ENCODE peak calls at places on chromosomes 12 and 14, in four cellular contexts. R is kidney; V is effector memory CD4-positive, alpha-beta T cell; T is CD8-positive, alpha-beta T cell. M is an unnamed sample.

GRCh38 chr12:104720346-104721064 is 237.6 kb downstream of the SLC41A2 start:
- DNase-seq in R (no peak), V (peak), T (peak), M (no peak)

GRCh38 chr14:45798659-45799058 is 545.7 kb upstream of the MIS18BP1 start:
- DNase-seq in R (no peak), V (no peak), T (no peak), M (no peak)

GRCh38 chr12:125549171-125549570 is 483.9 kb downstream of the AACS start:
- DNase-seq in R (no peak), V (no peak), T (no peak), M (no peak)

GRCh38 chr12:104182621-104183378 is 32.8 kb upstream of the TXNRD1 start:
- DNase-seq in R (no peak), V (no peak), T (no peak), M (no peak)

GRCh38 chr12:89899651-89900050 is 191.0 kb upstream of the ATP2B1 start:
- DNase-seq in R (no peak), V (no peak), T (no peak), M (no peak)

GRCh38 chr14:99519347-99519881 is 38.2 kb downstream of the CCNK start:
- DNase-seq in R (no peak), V (no peak), T (no peak), M (no peak)

GRCh38 chr14:104599446-104599845 is 5.1 kb downstream of the TMEM179 start:
- DNase-seq in R (no peak), V (no peak), T (no peak), M (no peak)

GRCh38 chr12:84644936-84645335 is 267.7 kb downstream of the SLC6A15 start:
- DNase-seq in R (no peak), V (no peak), T (no peak), M (no peak)

GRCh38 chr14:81536125-81536771 is 2.6 kb upstream of the SEL1L start:
- DNase-seq in R (no peak), V (no peak), T (no peak), M (no peak)

GRCh38 chr14:106227793-106228192 is 701.4 kb downstream of the TMEM121 start:
- DNase-seq in R (no peak), V (no peak), T (no peak), M (no peak)

GRCh38 chr14:90305176-90305601 is 26.6 kb downstream of the NRDE2 start:
- DNase-seq in R (no peak), V (no peak), T (no peak), M (no peak)

GRCh38 chr12:12467222-12467621 is 95.4 kb downstream of the DUSP16 start:
- DNase-seq in R (no peak), V (peak), T (no peak), M (no peak)

GRCh38 chr14:77051101-77051500 is 22.6 kb upstream of the IRF2BPL start:
- DNase-seq in R (peak), V (no peak), T (no peak), M (no peak)

GRCh38 chr14:77014004-77014604 is 14.4 kb downstream of the IRF2BPL start:
- DNase-seq in R (peak), V (no peak), T (no peak), M (peak)

GRCh38 chr12:111448266-111448830 is 42.6 kb downstream of the SH2B3 start:
- DNase-seq in R (no peak), V (no peak), T (no peak), M (no peak)

GRCh38 chr12:75414671-75415070 is 23.8 kb downstream of the GLIPR1L2 start:
- DNase-seq in R (no peak), V (no peak), T (no peak), M (no peak)

GRCh38 chr14:37573355-37573754 is 21.7 kb downstream of the FOXA1 start:
- DNase-seq in R (no peak), V (no peak), T (no peak), M (no peak)

GRCh38 chr14:66284346-66284745 is 201.8 kb upstream of the CCDC196 start:
- DNase-seq in R (no peak), V (no peak), T (no peak), M (no peak)

GRCh38 chr14:104551851-104552737 is 27.5 kb upstream of the C14orf180 start:
- DNase-seq in R (peak), V (no peak), T (no peak), M (no peak)

GRCh38 chr14:29710015-29710414 is 217.6 kb downstream of the PRKD1 start:
- DNase-seq in R (no peak), V (no peak), T (no peak), M (no peak)

GRCh38 chr14:100645200-100645985 is 58.2 kb upstream of the BEGAIN start:
- DNase-seq in R (no peak), V (peak), T (peak), M (peak)

GRCh38 chr12:66035289-66035961 is 95.1 kb downstream of the LLPH start:
- DNase-seq in R (no peak), V (no peak), T (no peak), M (no peak)

GRCh38 chr12:13790317-13790716 is 191.1 kb downstream of the GRIN2B start:
- DNase-seq in R (no peak), V (no peak), T (no peak), M (no peak)

GRCh38 chr14:82710257-82710841 is 1176.7 kb upstream of the SEL1L start:
- DNase-seq in R (no peak), V (no peak), T (no peak), M (peak)

GRCh38 chr14:104686624-104687517 is 2.5 kb upstream of the INF2 start:
- DNase-seq in R (peak), V (no peak), T (no peak), M (no peak)

DNA sequence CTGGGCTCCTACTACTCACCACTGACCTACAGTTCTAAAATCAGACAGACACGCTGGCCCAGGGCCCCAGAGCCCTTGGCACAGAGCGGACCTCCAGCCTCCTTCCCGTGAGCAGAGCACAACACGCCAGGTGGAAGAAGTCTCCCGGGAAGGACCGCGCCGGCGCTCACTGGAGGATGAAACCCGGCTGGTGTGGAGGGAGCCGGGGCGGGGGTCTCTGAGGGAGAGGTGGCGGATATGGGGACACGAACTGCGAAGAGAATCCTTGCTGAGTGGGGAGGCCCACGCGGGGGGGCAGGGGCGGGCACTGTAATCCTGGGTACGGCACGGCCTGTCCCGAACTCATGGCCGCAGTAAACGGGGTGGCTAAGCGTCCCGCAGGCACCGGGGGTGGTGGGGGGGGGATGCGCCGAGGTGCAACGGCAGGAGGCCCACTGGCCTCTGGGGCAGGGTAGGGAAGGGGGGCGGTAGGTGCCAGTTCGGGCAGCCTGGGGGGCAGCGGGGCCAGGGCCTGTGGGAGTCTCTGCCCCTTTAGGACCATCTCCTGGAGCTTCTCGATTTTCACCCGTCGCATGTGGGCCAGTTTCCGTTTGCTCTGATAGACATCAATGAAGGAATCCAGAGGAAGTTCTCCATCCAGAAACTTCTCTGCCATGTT is 28.8 kb downstream of the VPS37B start:
- DNase-seq in R (peak), V (no peak), T (no peak), M (no peak)
- H3K27ac ChIP-seq in R (peak), V (no peak), T (no peak), M (peak)

GRCh38 chr12:69254857-69255256 is 15.5 kb downstream of the CPSF6 start:
- DNase-seq in R (no peak), V (no peak), T (no peak), M (no peak)
- H3K27ac ChIP-seq in R (no peak), V (no peak), T (no peak), M (no peak)

GRCh38 chr12:39378346-39378745 is 64.6 kb downstream of the KIF21A start:
- DNase-seq in R (no peak), V (no peak), T (no peak), M (no peak)
- H3K27ac ChIP-seq in R (no peak), V (no peak), T (no peak), M (no peak)

GRCh38 chr12:107088912-107089311 is 4.4 kb downstream of the CRY1 start:
- DNase-seq in R (no peak), V (no peak), T (no peak), M (no peak)

GRCh38 chr12:107092669-107093546 is 441 bp downstream of the CRY1 start:
- DNase-seq in R (peak), V (peak), T (peak), M (peak)

GRCh38 chr12:107093547-107094448 is at the start of gene CRY1:
- DNase-seq in R (peak), V (peak), T (peak), M (peak)

GRCh38 chr12:107091381-107091780 is 2.0 kb downstream of the CRY1 start:
- DNase-seq in R (no peak), V (no peak), T (no peak), M (no peak)

GRCh38 chr12:107091989-107092641 is 1.2 kb downstream of the CRY1 start:
- DNase-seq in R (no peak), V (no peak), T (no peak), M (no peak)
- H3K27ac ChIP-seq in R (peak), V (peak), T (peak), M (peak)

GRCh38 chr14:101761881-101762529 is 496 bp downstream of the PPP2R5C start:
- DNase-seq in R (peak), V (no peak), T (peak), M (no peak)

GRCh38 chr14:101761032-101761880 is at the start of gene PPP2R5C:
- DNase-seq in R (peak), V (peak), T (peak), M (peak)

GRCh38 chr14:101760138-101761011 is 1.1 kb upstream of the PPP2R5C start:
- DNase-seq in R (peak), V (peak), T (peak), M (peak)

GRCh38 chr14:101763941-101764709 is 2.6 kb downstream of the PPP2R5C start:
- DNase-seq in R (no peak), V (no peak), T (no peak), M (no peak)

DNA sequence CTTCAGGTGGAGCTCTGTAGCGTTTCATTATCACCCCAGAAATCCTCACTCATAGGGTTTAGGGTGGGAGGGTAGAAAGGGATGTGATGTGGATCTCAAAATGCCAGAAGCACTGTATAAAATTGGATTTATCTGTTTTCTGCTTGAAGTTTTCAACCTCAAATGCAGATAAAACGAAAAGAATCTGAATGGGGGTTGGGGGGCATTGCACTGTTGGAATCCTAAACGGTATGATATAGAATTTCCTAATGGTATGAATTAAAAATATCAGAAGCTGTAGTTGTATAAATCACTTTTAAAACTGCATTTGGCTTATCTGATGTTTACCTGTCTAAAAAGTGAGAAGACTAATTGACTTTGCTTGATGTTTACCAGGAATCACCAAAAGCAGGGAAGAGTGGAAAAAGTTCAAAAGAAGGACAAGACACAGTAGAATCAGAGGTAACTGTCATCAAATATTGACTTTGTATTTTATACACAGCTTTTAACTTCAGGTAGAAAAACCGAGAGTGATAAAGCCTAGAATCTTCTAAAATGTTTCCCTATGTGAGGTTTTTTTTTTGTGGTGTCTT is 1.1 kb downstream of the PPP2R5C start:
- DNase-seq in R (no peak), V (no peak), T (no peak), M (no peak)
- H3K27ac ChIP-seq in R (no peak), V (no peak), T (peak), M (peak)

GRCh38 chr14:51451561-51451960 is 200.1 kb upstream of the FRMD6 start:
- DNase-seq in R (no peak), V (no peak), T (no peak), M (no peak)

GRCh38 chr14:51449666-51450061 is 202.0 kb upstream of the FRMD6 start:
- DNase-seq in R (no peak), V (no peak), T (no peak), M (no peak)

GRCh38 chr14:51447411-51447810 is 204.3 kb upstream of the FRMD6 start:
- DNase-seq in R (no peak), V (no peak), T (no peak), M (no peak)

GRCh38 chr14:51446771-51447170 is 204.9 kb upstream of the FRMD6 start:
- DNase-seq in R (no peak), V (no peak), T (no peak), M (no peak)

GRCh38 chr14:51448831-51449665 is 202.7 kb upstream of the FRMD6 start:
- DNase-seq in R (peak), V (no peak), T (no peak), M (no peak)
- H3K27ac ChIP-seq in R (no peak), V (no peak), T (no peak), M (no peak)

GRCh38 chr14:103361868-103362267 is 23.3 kb upstream of the MARK3 start:
- DNase-seq in R (no peak), V (no peak), T (no peak), M (no peak)
- H3K27ac ChIP-seq in R (no peak), V (no peak), T (no peak), M (no peak)

DNA sequence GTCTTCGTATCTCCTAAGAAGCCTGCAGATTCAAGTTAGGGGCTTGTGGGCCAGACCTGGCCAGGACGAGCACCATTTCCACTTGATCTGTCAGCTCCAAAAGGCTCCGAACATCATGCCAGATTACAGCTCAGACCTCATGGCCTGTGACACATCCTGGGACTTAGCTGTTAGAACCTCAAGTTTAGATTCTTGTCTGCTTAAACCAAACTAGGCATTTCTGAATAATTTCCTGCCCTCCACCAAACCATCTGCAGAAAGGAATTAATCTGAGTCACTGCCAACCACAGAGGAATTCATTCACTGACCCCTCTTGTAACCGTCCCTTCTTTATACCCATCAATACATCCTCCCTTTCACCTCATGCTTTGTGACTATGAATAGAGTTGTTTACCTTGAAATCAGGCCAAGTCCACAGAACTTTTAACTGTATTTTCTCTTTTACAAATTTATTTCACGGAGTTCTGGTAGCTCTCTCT is 120.3 kb downstream of the FBXL14 start:
- DNase-seq in R (no peak), V (no peak), T (no peak), M (no peak)
- H3K27ac ChIP-seq in R (peak), V (no peak), T (no peak), M (no peak)

GRCh38 chr12:32894566-32894965 is 2.0 kb downstream of the PKP2 start:
- DNase-seq in R (no peak), V (no peak), T (no peak), M (no peak)

GRCh38 chr12:32897688-32898573 is 1.4 kb upstream of the PKP2 start:
- DNase-seq in R (no peak), V (no peak), T (no peak), M (no peak)

GRCh38 chr12:32895688-32896437 is 714 bp downstream of the PKP2 start:
- DNase-seq in R (peak), V (no peak), T (no peak), M (no peak)

GRCh38 chr12:32896438-32897275 is at the start of gene PKP2:
- DNase-seq in R (peak), V (no peak), T (no peak), M (peak)

DNA sequence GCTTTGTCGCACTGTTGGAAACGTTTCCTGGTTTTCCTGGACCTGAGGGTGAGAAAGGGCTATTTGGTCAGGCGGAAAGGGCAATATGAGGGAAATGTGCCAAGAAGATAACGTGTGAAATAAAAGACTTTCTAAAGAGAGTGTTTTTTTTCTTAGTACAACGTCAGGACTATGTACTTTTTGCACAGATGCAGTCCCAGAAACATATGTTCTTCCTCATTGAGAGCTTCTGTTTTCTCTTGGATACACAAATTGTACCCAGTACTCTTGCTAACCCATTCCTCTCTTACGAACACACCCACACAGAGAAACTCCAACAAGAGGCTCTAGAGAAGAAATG is 669 bp upstream of the PKP2 start:
- DNase-seq in R (no peak), V (no peak), T (no peak), M (no peak)
- H3K27ac ChIP-seq in R (no peak), V (no peak), T (no peak), M (no peak)

GRCh38 chr14:74834682-74835392 is 41.1 kb downstream of the PROX2 start:
- DNase-seq in R (no peak), V (no peak), T (no peak), M (no peak)
- H3K27ac ChIP-seq in R (peak), V (no peak), T (peak), M (no peak)

M was measured in substantia nigra.